ENCODE peak calls at places on chromosomes 5 and 9, in eight cellular contexts. M is WTC11, O is NB4, K is SK-N-SH, X is endothelial cell of umbilical vein, Q is HepG2, I is HCT116, P is K562. F is an unnamed sample.

GRCh38 chr9:517993-518392 is 303.3 kb downstream of the DOCK8 start:
- DNase-seq in X (no peak), K (no peak), I (no peak), Q (no peak), M (no peak), P (no peak), O (no peak), F (no peak)

GRCh38 chr9:127987103-127987614 is 6.4 kb upstream of the EEIG1 start:
- DNase-seq in K (no peak), Q (peak; percentile 47), P (no peak), O (no peak), M (no peak), X (no peak), I (no peak), F (peak; percentile 81)

GRCh38 chr9:27292646-27293045 is 4.3 kb downstream of the EQTN start:
- DNase-seq in M (no peak), X (no peak), K (peak; percentile 37), I (no peak), O (no peak), P (no peak), Q (no peak), F (no peak)

GRCh38 chr9:70861376-70861775 is 260.0 kb downstream of the TRPM3 start:
- DNase-seq in O (no peak), Q (no peak), K (no peak), P (no peak), M (no peak), I (no peak), X (no peak), F (no peak)

GRCh38 chr5:15031180-15031579 is 159.6 kb upstream of the ANKH start:
- DNase-seq in P (no peak), I (no peak), O (no peak), K (no peak), M (no peak), Q (peak; percentile 4), X (no peak), F (no peak)

GRCh38 chr5:24364711-24365110 is 280.1 kb downstream of the CDH10 start:
- DNase-seq in K (no peak), I (no peak), P (no peak), X (no peak), M (no peak), O (no peak), Q (no peak), F (no peak)

GRCh38 chr9:76143834-76144233 is 250.4 kb downstream of the RFK start:
- DNase-seq in P (no peak), I (no peak), M (no peak), K (no peak), Q (no peak), O (no peak), X (no peak), F (no peak)

GRCh38 chr9:77978086-77978781 is 53.4 kb downstream of the GNAQ start:
- DNase-seq in Q (no peak), O (peak; percentile 71), K (no peak), X (peak; percentile 25), I (no peak), M (no peak), P (no peak), F (no peak)

GRCh38 chr5:2240118-2240904 is 357.6 kb upstream of the IRX4 start:
- DNase-seq in O (no peak), M (no peak), I (no peak), K (no peak), P (no peak), Q (no peak), X (no peak), F (no peak)

GRCh38 chr5:57366744-57367143 is 115.9 kb downstream of the ACTBL2 start:
- DNase-seq in K (no peak), M (no peak), P (no peak), Q (peak; percentile 77), O (no peak), X (no peak), I (peak; percentile 95), F (peak; percentile 74)

GRCh38 chr5:33316773-33317172 is 124.0 kb upstream of the TARS1 start:
- DNase-seq in Q (no peak), K (no peak), P (no peak), O (no peak), M (no peak), X (peak; percentile 53), I (no peak), F (no peak)
- TF ChIP-seq MAX in Q (no peak), K (no peak), P (no peak), O (no peak), M (no peak), X (no peak), I (no peak), F (no peak)

GRCh38 chr5:55451976-55452375 is 82.8 kb downstream of the PLPP1 start:
- DNase-seq in Q (no peak), M (no peak), P (no peak), I (no peak), O (no peak), K (no peak), X (no peak), F (no peak)
- TF ChIP-seq MAX in Q (no peak), M (no peak), P (no peak), I (no peak), O (no peak), K (no peak), X (no peak), F (no peak)

GRCh38 chr5:143554194-143554717 is 150.8 kb upstream of the NR3C1 start:
- DNase-seq in I (no peak), P (no peak), O (peak; percentile 79), M (no peak), Q (no peak), X (no peak), K (no peak), F (peak; percentile 16)

GRCh38 chr5:143557992-143558506 is 154.6 kb upstream of the NR3C1 start:
- DNase-seq in K (no peak), O (no peak), P (no peak), Q (no peak), X (no peak), I (no peak), M (no peak), F (no peak)

GRCh38 chr5:143552680-143553079 is 149.2 kb upstream of the NR3C1 start:
- DNase-seq in X (no peak), Q (no peak), M (no peak), K (no peak), P (no peak), O (peak; percentile 14), I (no peak), F (no peak)

GRCh38 chr5:143557061-143557818 is 153.8 kb upstream of the NR3C1 start:
- DNase-seq in M (no peak), X (no peak), P (no peak), I (no peak), O (no peak), Q (no peak), K (no peak), F (no peak)

GRCh38 chr5:143554918-143555477 is 151.5 kb upstream of the NR3C1 start:
- DNase-seq in K (no peak), X (no peak), I (no peak), M (no peak), O (peak; percentile 79), P (no peak), Q (peak; percentile 93), F (no peak)
- TF ChIP-seq MAX in K (no peak), X (no peak), I (no peak), M (no peak), O (peak; percentile 19), P (no peak), Q (peak; percentile 74), F (peak; percentile 53)

GRCh38 chr9:68507098-68507795 is 33.4 kb downstream of the TMEM252 start:
- DNase-seq in M (no peak), O (peak; percentile 18), Q (no peak), P (peak; percentile 17), K (peak; percentile 17), I (peak; percentile 23), X (peak; percentile 14), F (peak; percentile 15)
- TF ChIP-seq MAX in M (no peak), O (no peak), Q (no peak), P (no peak), K (no peak), I (no peak), X (no peak), F (no peak)

F was measured in A549.